ENCODE peak calls at places on chromosome 14, in five cellular contexts. E, C, I, B and N are unnamed samples.

GRCh38 chr14:80850197-80850814 is 91.2 kb downstream of the CEP128 start:
- DNase-seq in E (peak; percentile 5), C (peak; percentile 68), B (no peak), I (peak; percentile 52), N (peak; percentile 6)

GRCh38 chr14:104134061-104134965 is 4.1 kb upstream of the KIF26A start:
- DNase-seq in B (no peak), I (no peak), C (no peak), E (peak; percentile 20), N (no peak)

GRCh38 chr14:102593841-102594170 is 1.4 kb downstream of the RCOR1 start:
- DNase-seq in C (no peak), I (no peak), B (no peak), E (no peak), N (no peak)

GRCh38 chr14:51285102-51285501 is 45.1 kb downstream of the TMX1 start:
- DNase-seq in B (peak; percentile 30), C (no peak), E (no peak), I (no peak), N (no peak)

GRCh38 chr14:51023964-51024363 is 70.9 kb downstream of the TRIM9 start:
- DNase-seq in I (no peak), B (no peak), E (no peak), C (no peak), N (no peak)

GRCh38 chr14:91858536-91859275 is 8.6 kb downstream of the TC2N start:
- DNase-seq in B (no peak), I (peak; percentile 57), C (peak; percentile 66), E (no peak), N (peak; percentile 46)

GRCh38 chr14:52015411-52016030 is 26.2 kb downstream of the RTRAF start:
- DNase-seq in C (peak; percentile 17), E (peak; percentile 40), I (peak; percentile 39), B (no peak), N (peak; percentile 31)

GRCh38 chr14:72714094-72714493 is 179.8 kb downstream of the DPF3 start:
- DNase-seq in B (peak; percentile 31), I (no peak), C (no peak), E (no peak), N (no peak)

GRCh38 chr14:24986206-24986893 is 63.6 kb downstream of the STXBP6 start:
- DNase-seq in I (no peak), B (no peak), E (no peak), C (no peak), N (no peak)

GRCh38 chr14:104600141-104600643 is 4.4 kb downstream of the TMEM179 start:
- DNase-seq in C (no peak), I (peak; percentile 55), E (peak; percentile 94), B (no peak), N (no peak)

GRCh38 chr14:80433811-80434210 is 222.5 kb upstream of the DIO2 start:
- DNase-seq in B (no peak), E (no peak), I (no peak), C (no peak), N (no peak)

GRCh38 chr14:43503508-43503907 is 1003.6 kb downstream of the FSCB start:
- DNase-seq in I (peak; percentile 0), E (no peak), B (no peak), C (no peak), N (no peak)

GRCh38 chr14:59306775-59307174 is 118.3 kb downstream of the DAAM1 start:
- DNase-seq in B (no peak), C (peak; percentile 73), I (peak; percentile 28), E (no peak), N (no peak)

GRCh38 chr14:93303659-93304058 is 29.2 kb downstream of the BTBD7 start:
- DNase-seq in E (no peak), B (no peak), I (no peak), C (no peak), N (peak; percentile 52)

GRCh38 chr14:106879241-106879640 is 1352.9 kb downstream of the TMEM121 start:
- DNase-seq in C (no peak), B (no peak), E (peak; percentile 53), I (peak; percentile 79), N (peak; percentile 22)

GRCh38 chr14:55373784-55374725 is 37.6 kb downstream of the ATG14 start:
- DNase-seq in C (peak; percentile 77), E (no peak), I (no peak), B (peak; percentile 20), N (no peak)

GRCh38 chr14:84646791-84647500 is 883.0 kb upstream of the FLRT2 start:
- DNase-seq in B (no peak), E (no peak), I (no peak), C (peak; percentile 11), N (no peak)

GRCh38 chr14:90517431-90517841 is 120.6 kb downstream of the CALM1 start:
- DNase-seq in E (no peak), B (no peak), C (no peak), I (no peak), N (no peak)

GRCh38 chr14:71574976-71575375 is 357.3 kb upstream of the RGS6 start:
- DNase-seq in C (peak; percentile 92), I (peak; percentile 58), E (no peak), B (no peak), N (no peak)

GRCh38 chr14:86196476-86196875 is 666.5 kb downstream of the FLRT2 start:
- DNase-seq in C (peak; percentile 4), E (no peak), I (no peak), B (no peak), N (no peak)

GRCh38 chr14:99744873-99745224 is 48.4 kb upstream of the EML1 start:
- DNase-seq in B (no peak), C (no peak), I (no peak), E (no peak), N (no peak)

GRCh38 chr14:99742074-99742473 is 51.1 kb upstream of the EML1 start:
- DNase-seq in E (no peak), I (no peak), B (no peak), C (no peak), N (no peak)

GRCh38 chr14:99742509-99743487 is 50.4 kb upstream of the EML1 start:
- DNase-seq in C (no peak), E (no peak), B (no peak), I (no peak), N (no peak)

GRCh38 chr14:99745307-99745951 is 47.8 kb upstream of the EML1 start:
- DNase-seq in B (no peak), C (peak; percentile 93), I (no peak), E (no peak), N (no peak)

DNA sequence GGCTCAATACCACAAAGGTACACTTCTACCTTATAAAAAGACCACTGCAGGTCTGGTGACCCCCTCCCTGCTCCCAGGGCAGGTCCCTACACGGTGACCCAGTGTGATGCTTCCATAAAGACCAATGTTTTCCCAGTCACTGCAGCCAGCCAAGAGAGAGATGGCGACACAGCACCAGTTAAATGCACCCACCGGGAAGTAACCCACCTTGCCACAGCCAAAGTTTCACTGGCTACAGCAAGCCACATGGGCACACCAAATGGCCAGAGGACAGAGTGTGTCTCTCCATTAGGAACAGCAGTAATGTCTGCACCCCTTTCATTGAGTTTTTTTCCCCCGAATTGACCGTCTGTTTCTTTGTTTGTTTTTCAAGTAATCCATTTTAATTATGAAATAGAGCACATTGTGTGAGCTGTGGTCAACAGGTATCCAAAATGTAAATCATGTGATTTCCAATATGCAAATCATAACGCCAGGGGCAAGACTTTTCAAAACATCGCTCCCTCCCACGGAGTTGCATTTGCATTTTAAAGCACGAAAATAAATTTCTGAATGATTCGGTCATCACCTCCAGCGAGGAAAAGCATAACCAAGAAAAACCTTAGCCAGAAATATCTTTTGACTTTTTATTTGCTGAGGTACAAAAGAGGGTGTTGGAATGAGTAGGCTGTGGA is 48.9 kb upstream of the EML1 start:
- DNase-seq in C (peak; percentile 67), I (no peak), E (no peak), B (no peak), N (no peak)
- TF ChIP-seq RCOR1 in C (no peak), I (no peak), E (no peak), B (no peak), N (no peak)

DNA sequence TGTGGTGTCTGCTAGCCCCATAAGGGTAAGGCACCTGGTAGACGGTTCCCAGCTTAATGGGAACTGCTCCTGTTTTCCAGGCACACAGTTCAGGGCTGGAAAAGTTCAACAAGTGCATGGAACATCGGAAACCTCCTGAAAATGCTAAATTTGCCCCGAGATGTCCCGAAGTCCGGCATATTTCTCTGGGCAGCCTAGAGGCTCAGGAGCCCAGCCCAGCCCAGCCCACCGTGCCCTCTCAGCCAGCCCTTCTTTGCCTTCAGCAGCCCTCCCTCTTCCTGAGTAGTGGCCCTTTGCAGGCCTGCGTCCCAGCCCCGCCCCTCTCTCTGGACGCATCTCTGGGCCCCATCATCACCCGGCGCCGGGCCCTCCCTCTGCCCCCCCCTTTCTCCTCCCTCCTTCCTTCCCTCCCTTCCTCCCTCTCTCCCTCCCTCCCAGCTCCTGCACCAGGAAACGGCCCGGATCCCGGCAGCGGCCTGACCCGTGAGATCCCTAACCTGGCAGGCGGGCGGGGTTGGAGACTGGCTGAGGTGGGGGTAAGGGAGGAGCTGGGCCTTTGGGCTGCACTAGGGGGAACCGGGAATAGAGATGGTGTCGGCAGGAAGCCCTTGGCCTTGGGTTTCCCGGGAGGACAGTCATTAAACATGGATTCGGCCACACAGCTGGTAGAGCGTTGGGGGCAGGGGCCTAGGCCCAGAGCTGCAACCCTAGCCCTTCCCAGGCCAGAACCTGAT is at the start of gene BCL2L2:
- DNase-seq in B (no peak), I (peak; percentile 92), E (peak; percentile 91), C (peak; percentile 84), N (peak; percentile 87)
- TF ChIP-seq RCOR1 in B (no peak), I (no peak), E (no peak), C (no peak), N (peak; percentile 59)

DNA sequence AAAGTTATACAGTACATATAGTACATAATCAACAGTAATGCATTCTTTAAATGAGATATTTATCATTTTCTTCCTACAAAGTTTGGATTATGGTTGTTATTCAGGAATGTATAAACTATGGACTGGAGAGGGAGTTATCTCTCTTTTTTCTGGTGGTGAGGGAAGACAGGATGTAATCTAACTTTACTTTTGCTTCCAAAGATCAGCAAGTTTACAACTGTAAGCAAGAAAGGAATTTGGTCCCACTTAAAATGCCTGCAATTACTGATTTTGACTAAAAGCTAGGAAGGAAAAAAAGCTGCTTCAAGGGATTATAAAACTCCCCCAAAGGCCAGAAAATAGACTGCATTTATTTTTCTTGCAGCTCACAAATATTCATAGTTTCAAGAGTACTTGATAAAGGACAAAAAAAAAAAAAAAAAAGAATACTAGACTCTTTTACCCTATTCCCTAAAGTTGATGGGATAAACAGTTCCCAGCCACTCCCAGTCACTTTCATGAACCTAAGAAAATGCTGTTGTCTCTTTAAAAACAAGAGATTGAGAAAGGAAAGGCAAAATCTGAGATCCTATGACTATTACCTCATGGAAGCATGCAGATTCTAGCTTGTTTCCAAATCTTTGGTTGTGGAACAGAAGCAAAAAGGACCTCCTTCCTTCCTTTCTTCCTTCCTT is 128.6 kb upstream of the BMP4 start:
- DNase-seq in I (no peak), C (peak; percentile 34), E (no peak), B (no peak), N (no peak)
- TF ChIP-seq RCOR1 in I (no peak), C (no peak), E (no peak), B (no peak), N (no peak)

DNA sequence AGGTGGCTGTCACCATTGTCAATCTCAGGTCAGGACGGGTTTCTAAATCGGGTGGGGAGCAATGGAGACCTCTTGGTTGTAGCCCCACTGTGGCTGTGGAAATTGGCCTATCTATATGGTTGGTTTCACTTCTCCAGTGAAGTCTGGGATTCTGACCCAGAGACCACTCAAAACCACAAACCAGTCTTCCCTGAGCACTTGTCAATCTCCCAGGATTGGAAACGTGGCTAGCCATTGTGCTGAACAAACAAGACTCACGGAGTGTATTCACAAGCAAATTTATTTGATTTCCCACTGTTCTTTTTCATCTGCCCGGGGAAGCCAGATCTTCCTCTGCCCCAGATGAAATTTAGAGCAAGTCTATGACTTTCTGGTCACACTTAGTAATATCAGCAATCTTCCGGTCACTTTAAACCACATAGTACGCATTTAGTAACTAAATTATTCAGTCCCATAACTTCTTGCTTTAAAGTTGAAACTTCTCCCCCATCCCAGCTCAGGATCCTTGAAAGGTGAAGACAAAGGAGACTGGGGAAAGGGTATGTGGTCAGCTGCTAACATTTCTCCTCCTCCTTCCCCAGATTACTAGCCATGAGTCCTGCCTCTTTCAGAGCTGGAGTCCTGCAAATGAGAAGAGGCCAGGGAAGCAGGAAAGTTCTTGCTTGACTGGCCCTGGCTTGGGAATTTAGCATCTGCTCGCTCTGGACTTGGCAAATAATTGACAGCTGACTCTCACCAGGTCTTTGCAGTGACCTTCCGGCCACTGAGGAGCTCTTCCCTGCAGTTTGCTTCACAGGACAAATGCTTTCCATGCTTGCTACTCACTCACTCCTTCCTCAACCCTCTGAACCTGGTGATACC is 123.2 kb upstream of the MAX start:
- DNase-seq in B (no peak), C (no peak), E (no peak), I (no peak), N (no peak)
- TF ChIP-seq RCOR1 in B (no peak), C (no peak), E (no peak), I (no peak), N (no peak)